ENCODE peak calls at places on chromosomes 5 and 9, in seven cellular contexts. One of them, this sample, is unnamed.

GRCh38 chr5:176578391-176578808 is 29.3 kb downstream of the CDHR2 start:
- DNase-seq in K562: peak; percentile 83
- DNase-seq in GM12878: no peak
- DNase-seq in H1: peak; percentile 85
- DNase-seq in HepG2: peak; percentile 45
- DNase-seq in HCT116: peak; percentile 83
- DNase-seq in SK-N-SH: peak; percentile 77
- DNase-seq in this sample: peak; percentile 91

GRCh38 chr9:121246821-121247511 is 21.0 kb upstream of the GSN start:
- DNase-seq in K562: no peak
- DNase-seq in GM12878: no peak
- DNase-seq in H1: no peak
- DNase-seq in HepG2: no peak
- DNase-seq in HCT116: no peak
- DNase-seq in SK-N-SH: no peak
- DNase-seq in this sample: no peak

GRCh38 chr5:59609501-59610265 is 283.8 kb downstream of the PDE4D start:
- DNase-seq in K562: no peak
- DNase-seq in GM12878: no peak
- DNase-seq in H1: no peak
- DNase-seq in HepG2: no peak
- DNase-seq in HCT116: no peak
- DNase-seq in SK-N-SH: no peak
- DNase-seq in this sample: no peak

GRCh38 chr9:120965344-120966004 is 38.9 kb upstream of the TRAF1 start:
- DNase-seq in K562: no peak
- DNase-seq in GM12878: no peak
- DNase-seq in H1: no peak
- DNase-seq in HepG2: no peak
- DNase-seq in HCT116: no peak
- DNase-seq in SK-N-SH: peak; percentile 25
- DNase-seq in this sample: no peak

GRCh38 chr5:109281136-109281690 is 128.6 kb downstream of the PJA2 start:
- DNase-seq in K562: no peak
- DNase-seq in GM12878: no peak
- DNase-seq in H1: no peak
- DNase-seq in HepG2: no peak
- DNase-seq in HCT116: no peak
- DNase-seq in SK-N-SH: no peak
- DNase-seq in this sample: no peak

GRCh38 chr9:116499986-116500871 is 186.9 kb upstream of the TRIM32 start:
- DNase-seq in K562: peak; percentile 32
- DNase-seq in GM12878: no peak
- DNase-seq in H1: no peak
- DNase-seq in HepG2: no peak
- DNase-seq in HCT116: peak; percentile 49
- DNase-seq in SK-N-SH: no peak
- DNase-seq in this sample: no peak

GRCh38 chr5:40150896-40151295 is 528.8 kb upstream of the PTGER4 start:
- DNase-seq in K562: no peak
- DNase-seq in GM12878: no peak
- DNase-seq in H1: no peak
- DNase-seq in HepG2: no peak
- DNase-seq in HCT116: no peak
- DNase-seq in SK-N-SH: no peak
- DNase-seq in this sample: no peak

GRCh38 chr9:79107911-79108676 is 463.7 kb upstream of the TLE4 start:
- DNase-seq in K562: no peak
- DNase-seq in GM12878: no peak
- DNase-seq in H1: no peak
- DNase-seq in HepG2: no peak
- DNase-seq in HCT116: no peak
- DNase-seq in SK-N-SH: no peak
- DNase-seq in this sample: no peak

GRCh38 chr5:10387690-10388089 is 34.2 kb downstream of the MARCHF6 start:
- DNase-seq in K562: no peak
- DNase-seq in GM12878: no peak
- DNase-seq in H1: no peak
- DNase-seq in HepG2: no peak
- DNase-seq in HCT116: no peak
- DNase-seq in SK-N-SH: no peak
- DNase-seq in this sample: no peak

GRCh38 chr9:107437716-107438115 is 51.9 kb downstream of the KLF4 start:
- DNase-seq in K562: no peak
- DNase-seq in GM12878: no peak
- DNase-seq in H1: no peak
- DNase-seq in HepG2: no peak
- DNase-seq in HCT116: no peak
- DNase-seq in SK-N-SH: no peak
- DNase-seq in this sample: no peak

GRCh38 chr5:33299621-33300208 is 141.1 kb upstream of the TARS1 start:
- DNase-seq in K562: no peak
- DNase-seq in GM12878: peak; percentile 9
- DNase-seq in H1: no peak
- DNase-seq in HepG2: no peak
- DNase-seq in HCT116: peak; percentile 12
- DNase-seq in SK-N-SH: peak; percentile 20
- DNase-seq in this sample: peak; percentile 19

GRCh38 chr5:33303696-33304095 is 137.1 kb upstream of the TARS1 start:
- DNase-seq in K562: no peak
- DNase-seq in GM12878: no peak
- DNase-seq in H1: no peak
- DNase-seq in HepG2: peak; percentile 20
- DNase-seq in HCT116: no peak
- DNase-seq in SK-N-SH: no peak
- DNase-seq in this sample: no peak

GRCh38 chr5:33300209-33300742 is 140.5 kb upstream of the TARS1 start:
- DNase-seq in K562: no peak
- DNase-seq in GM12878: peak; percentile 33
- DNase-seq in H1: no peak
- DNase-seq in HepG2: no peak
- DNase-seq in HCT116: no peak
- DNase-seq in SK-N-SH: no peak
- DNase-seq in this sample: no peak

GRCh38 chr5:33297760-33298216 is 143.0 kb upstream of the TARS1 start:
- DNase-seq in K562: peak; percentile 32
- DNase-seq in GM12878: no peak
- DNase-seq in H1: peak; percentile 50
- DNase-seq in HepG2: no peak
- DNase-seq in HCT116: no peak
- DNase-seq in SK-N-SH: no peak
- DNase-seq in this sample: no peak
- TF ChIP-seq JUND in K562: no peak
- TF ChIP-seq JUND in GM12878: no peak
- TF ChIP-seq JUND in H1: no peak
- TF ChIP-seq JUND in HepG2: no peak
- TF ChIP-seq JUND in HCT116: no peak
- TF ChIP-seq JUND in SK-N-SH: no peak
- TF ChIP-seq JUND in this sample: no peak

DNA sequence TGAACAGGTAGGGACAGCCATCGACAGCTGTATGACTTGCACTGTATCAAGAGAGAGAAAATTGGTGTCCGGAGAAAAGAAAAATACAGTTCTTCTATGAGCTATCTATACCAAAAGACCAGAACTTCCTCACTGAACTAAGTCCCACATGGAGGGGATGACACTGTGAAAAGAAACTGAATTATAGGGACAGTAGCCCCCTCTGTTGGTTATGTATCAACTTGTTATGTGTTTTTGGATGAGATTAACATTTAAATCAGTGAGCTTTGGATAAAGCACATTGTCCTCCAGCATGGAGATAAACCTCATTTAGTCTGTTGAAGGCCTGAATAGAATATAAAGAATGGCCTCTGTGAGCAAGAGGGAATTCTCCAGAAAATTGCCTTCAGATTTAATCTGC is 176.6 kb upstream of the SH3GL2 start:
- DNase-seq in K562: no peak
- DNase-seq in GM12878: no peak
- DNase-seq in H1: no peak
- DNase-seq in HepG2: peak; percentile 19
- DNase-seq in HCT116: no peak
- DNase-seq in SK-N-SH: no peak
- DNase-seq in this sample: no peak
- TF ChIP-seq JUND in K562: no peak
- TF ChIP-seq JUND in GM12878: no peak
- TF ChIP-seq JUND in H1: no peak
- TF ChIP-seq JUND in HepG2: no peak
- TF ChIP-seq JUND in HCT116: no peak
- TF ChIP-seq JUND in SK-N-SH: no peak
- TF ChIP-seq JUND in this sample: no peak

DNA sequence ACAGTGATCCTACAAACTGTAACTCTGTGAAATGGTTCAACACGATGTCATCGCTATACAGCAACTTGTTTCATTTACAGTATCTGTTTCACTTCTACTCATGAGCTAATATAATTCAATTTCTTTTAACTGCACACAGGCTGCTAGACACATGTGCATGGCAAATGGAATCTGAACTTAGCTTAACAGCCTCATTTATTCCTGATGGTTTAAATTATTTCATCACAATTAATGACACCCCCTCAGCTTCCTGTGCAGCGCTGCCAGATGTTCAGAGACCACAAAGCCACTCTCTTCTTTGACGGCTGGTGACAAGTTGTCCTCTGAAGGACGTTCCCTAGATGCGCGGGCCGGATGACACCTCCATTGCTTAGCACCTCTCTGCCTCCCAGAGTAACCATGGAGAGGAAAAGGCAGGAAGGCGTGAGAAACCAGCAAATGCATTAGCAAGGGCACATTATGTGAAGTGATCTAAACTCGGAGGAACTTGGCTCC is 191.1 kb downstream of the BNC2 start:
- DNase-seq in K562: no peak
- DNase-seq in GM12878: no peak
- DNase-seq in H1: no peak
- DNase-seq in HepG2: no peak
- DNase-seq in HCT116: no peak
- DNase-seq in SK-N-SH: peak; percentile 34
- DNase-seq in this sample: no peak
- TF ChIP-seq JUND in K562: no peak
- TF ChIP-seq JUND in GM12878: no peak
- TF ChIP-seq JUND in H1: no peak
- TF ChIP-seq JUND in HepG2: no peak
- TF ChIP-seq JUND in HCT116: no peak
- TF ChIP-seq JUND in SK-N-SH: no peak
- TF ChIP-seq JUND in this sample: no peak

GRCh38 chr9:126228779-126229444 is 97.7 kb upstream of the MVB12B start:
- DNase-seq in K562: peak; percentile 81
- DNase-seq in GM12878: no peak
- DNase-seq in H1: peak; percentile 89
- DNase-seq in HepG2: peak; percentile 49
- DNase-seq in HCT116: peak; percentile 53
- DNase-seq in SK-N-SH: peak; percentile 90
- DNase-seq in this sample: peak; percentile 87
- TF ChIP-seq JUND in K562: no peak
- TF ChIP-seq JUND in GM12878: no peak
- TF ChIP-seq JUND in H1: no peak
- TF ChIP-seq JUND in HepG2: no peak
- TF ChIP-seq JUND in HCT116: no peak
- TF ChIP-seq JUND in SK-N-SH: no peak
- TF ChIP-seq JUND in this sample: no peak

GRCh38 chr5:103256178-103256577 is 2.4 kb upstream of the MACIR start:
- DNase-seq in K562: no peak
- DNase-seq in GM12878: no peak
- DNase-seq in H1: no peak
- DNase-seq in HepG2: peak; percentile 22
- DNase-seq in HCT116: no peak
- DNase-seq in SK-N-SH: no peak
- DNase-seq in this sample: peak; percentile 53
- TF ChIP-seq JUND in K562: no peak
- TF ChIP-seq JUND in GM12878: no peak
- TF ChIP-seq JUND in H1: no peak
- TF ChIP-seq JUND in HepG2: no peak
- TF ChIP-seq JUND in HCT116: no peak
- TF ChIP-seq JUND in SK-N-SH: no peak
- TF ChIP-seq JUND in this sample: no peak

GRCh38 chr9:91196103-91196761 is 165.5 kb downstream of the AUH start:
- DNase-seq in K562: no peak
- DNase-seq in GM12878: no peak
- DNase-seq in H1: no peak
- DNase-seq in HepG2: peak; percentile 65
- DNase-seq in HCT116: no peak
- DNase-seq in SK-N-SH: no peak
- DNase-seq in this sample: no peak

GRCh38 chr9:91195372-91196012 is 166.2 kb downstream of the AUH start:
- DNase-seq in K562: no peak
- DNase-seq in GM12878: no peak
- DNase-seq in H1: peak; percentile 38
- DNase-seq in HepG2: peak; percentile 28
- DNase-seq in HCT116: no peak
- DNase-seq in SK-N-SH: no peak
- DNase-seq in this sample: no peak

GRCh38 chr9:91198405-91198804 is 163.3 kb downstream of the AUH start:
- DNase-seq in K562: no peak
- DNase-seq in GM12878: no peak
- DNase-seq in H1: no peak
- DNase-seq in HepG2: peak; percentile 36
- DNase-seq in HCT116: no peak
- DNase-seq in SK-N-SH: no peak
- DNase-seq in this sample: no peak

GRCh38 chr9:91199739-91200497 is 161.8 kb downstream of the AUH start:
- DNase-seq in K562: no peak
- DNase-seq in GM12878: no peak
- DNase-seq in H1: no peak
- DNase-seq in HepG2: no peak
- DNase-seq in HCT116: no peak
- DNase-seq in SK-N-SH: no peak
- DNase-seq in this sample: no peak

GRCh38 chr9:91197232-91198181 is 164.2 kb downstream of the AUH start:
- DNase-seq in K562: peak; percentile 47
- DNase-seq in GM12878: no peak
- DNase-seq in H1: no peak
- DNase-seq in HepG2: peak; percentile 99
- DNase-seq in HCT116: peak; percentile 85
- DNase-seq in SK-N-SH: no peak
- DNase-seq in this sample: no peak
- TF ChIP-seq JUND in K562: peak; percentile 97
- TF ChIP-seq JUND in GM12878: no peak
- TF ChIP-seq JUND in H1: no peak
- TF ChIP-seq JUND in HepG2: peak; percentile 96
- TF ChIP-seq JUND in HCT116: no peak
- TF ChIP-seq JUND in SK-N-SH: peak; percentile 20
- TF ChIP-seq JUND in this sample: no peak

GRCh38 chr5:153400931-153401330 is 89.5 kb upstream of the GRIA1 start:
- DNase-seq in K562: no peak
- DNase-seq in GM12878: no peak
- DNase-seq in H1: no peak
- DNase-seq in HepG2: no peak
- DNase-seq in HCT116: no peak
- DNase-seq in SK-N-SH: no peak
- DNase-seq in this sample: no peak
- TF ChIP-seq JUND in K562: no peak
- TF ChIP-seq JUND in GM12878: no peak
- TF ChIP-seq JUND in H1: no peak
- TF ChIP-seq JUND in HepG2: no peak
- TF ChIP-seq JUND in HCT116: no peak
- TF ChIP-seq JUND in SK-N-SH: no peak
- TF ChIP-seq JUND in this sample: no peak

GRCh38 chr9:110942522-110942921 is 95.7 kb downstream of the LPAR1 start:
- DNase-seq in K562: no peak
- DNase-seq in GM12878: no peak
- DNase-seq in H1: no peak
- DNase-seq in HepG2: no peak
- DNase-seq in HCT116: no peak
- DNase-seq in SK-N-SH: no peak
- DNase-seq in this sample: no peak
- TF ChIP-seq JUND in K562: no peak
- TF ChIP-seq JUND in GM12878: no peak
- TF ChIP-seq JUND in H1: no peak
- TF ChIP-seq JUND in HepG2: no peak
- TF ChIP-seq JUND in HCT116: no peak
- TF ChIP-seq JUND in SK-N-SH: no peak
- TF ChIP-seq JUND in this sample: no peak

This sample was measured in T47D.